ENCODE peak calls at places on chromosomes 13 and 19, in five cellular contexts. S, M, K, Q and X are unnamed samples. For H3K4me1, the result is how much of the 10 kb centered on the place peaks cover.

GRCh38 chr13:50608357-50608756 is 235.1 kb downstream of the DLEU7 start:
- DNase-seq in S (no peak), M (no peak), K (no peak), Q (no peak), X (no peak)

GRCh38 chr19:45766293-45766918 is 2.6 kb downstream of the SIX5 start:
- DNase-seq in S (no peak), M (no peak), K (peak), Q (no peak), X (no peak)

GRCh38 chr13:93249259-93249917 is 22.8 kb downstream of the GPC6 start:
- DNase-seq in S (peak), M (no peak), K (no peak), Q (peak), X (no peak)

GRCh38 chr19:23033721-23034120 is 30.7 kb upstream of the ZNF728 start:
- DNase-seq in S (no peak), M (peak), K (no peak), Q (no peak), X (no peak)

GRCh38 chr13:76815344-76815743 is 70.9 kb downstream of the KCTD12 start:
- DNase-seq in S (no peak), M (no peak), K (no peak), Q (no peak), X (no peak)

GRCh38 chr13:23554000-23554399 is 16.2 kb upstream of the TNFRSF19 start:
- DNase-seq in S (peak), M (no peak), K (no peak), Q (peak), X (no peak)

GRCh38 chr13:75299913-75300862 is 181.8 kb downstream of the TBC1D4 start:
- DNase-seq in S (peak), M (no peak), K (no peak), Q (peak), X (no peak)

GRCh38 chr13:105918842-105919741 is 616.4 kb downstream of the EFNB2 start:
- DNase-seq in S (peak), M (peak), K (peak), Q (peak), X (peak)

GRCh38 chr13:28586585-28587540 is 72.1 kb upstream of the POMP start:
- DNase-seq in S (no peak), M (peak), K (no peak), Q (no peak), X (no peak)

GRCh38 chr13:28584873-28585317 is 74.0 kb upstream of the POMP start:
- DNase-seq in S (peak), M (no peak), K (no peak), Q (peak), X (no peak)

GRCh38 chr13:28585557-28585956 is 73.4 kb upstream of the POMP start:
- DNase-seq in S (no peak), M (no peak), K (no peak), Q (no peak), X (no peak)

GRCh38 chr13:28590450-28590849 is 68.5 kb upstream of the POMP start:
- DNase-seq in S (no peak), M (no peak), K (no peak), Q (no peak), X (no peak)
- H2AFZ ChIP-seq in S (no peak), M (peak), K (no peak), Q (no peak), X (no peak)

DNA sequence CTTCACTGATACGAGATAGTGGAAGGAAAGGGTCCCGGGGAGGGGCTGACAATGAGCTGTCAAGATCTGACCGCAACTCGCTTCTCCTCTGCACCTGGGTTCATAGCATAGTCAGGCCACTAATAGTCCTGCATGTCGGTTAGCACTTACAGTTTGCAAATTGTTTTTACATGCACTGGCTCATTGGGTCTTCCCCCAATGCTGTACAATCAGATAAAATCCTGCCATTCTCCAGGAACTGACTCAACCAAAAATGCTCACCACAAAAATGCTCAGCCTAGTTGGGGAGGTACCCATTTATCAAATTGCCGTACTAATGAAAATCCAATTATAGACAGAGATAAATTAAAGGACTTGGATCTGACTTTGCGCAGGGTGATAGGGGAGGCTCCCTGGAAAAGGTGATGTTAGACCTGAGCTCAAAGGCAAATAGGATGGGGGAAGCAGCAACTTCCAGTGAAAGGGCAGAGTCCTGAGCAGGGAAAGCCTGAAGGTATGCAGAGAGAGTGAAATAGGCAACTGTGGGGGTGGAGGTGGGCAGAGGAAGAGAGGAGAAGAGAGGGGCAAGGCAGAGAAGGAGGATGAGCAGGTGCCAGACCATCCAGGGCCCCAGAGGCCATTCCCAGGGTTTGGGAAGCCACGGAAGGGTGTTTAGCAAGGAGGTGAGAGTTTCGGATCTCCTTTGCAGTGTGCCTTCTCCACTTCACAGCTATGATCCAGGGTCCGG is 326.1 kb upstream of the TSHZ3 start:
- DNase-seq in S (peak), M (no peak), K (no peak), Q (peak), X (no peak)
- H3K4me2 ChIP-seq in S (no peak), M (no peak), K (no peak), Q (peak), X (no peak)

GRCh38 chr13:21053231-21053630 is 8.2 kb downstream of the LATS2 start:
- DNase-seq in S (no peak), M (no peak), K (no peak), Q (no peak), X (no peak)

GRCh38 chr13:21058361-21058760 is 3.0 kb downstream of the LATS2 start:
- DNase-seq in S (peak), M (peak), K (no peak), Q (no peak), X (no peak)

GRCh38 chr13:21055016-21055415 is 6.4 kb downstream of the LATS2 start:
- DNase-seq in S (no peak), M (no peak), K (no peak), Q (no peak), X (no peak)

GRCh38 chr13:21054313-21054712 is 7.1 kb downstream of the LATS2 start:
- DNase-seq in S (no peak), M (no peak), K (no peak), Q (no peak), X (no peak)

GRCh38 chr13:21055511-21056045 is 5.8 kb downstream of the LATS2 start:
- DNase-seq in S (no peak), M (no peak), K (no peak), Q (no peak), X (no peak)
- H3K4me1 ChIP-seq in S (under half), M (under half), K (under half), Q (under half), X (under half)

DNA sequence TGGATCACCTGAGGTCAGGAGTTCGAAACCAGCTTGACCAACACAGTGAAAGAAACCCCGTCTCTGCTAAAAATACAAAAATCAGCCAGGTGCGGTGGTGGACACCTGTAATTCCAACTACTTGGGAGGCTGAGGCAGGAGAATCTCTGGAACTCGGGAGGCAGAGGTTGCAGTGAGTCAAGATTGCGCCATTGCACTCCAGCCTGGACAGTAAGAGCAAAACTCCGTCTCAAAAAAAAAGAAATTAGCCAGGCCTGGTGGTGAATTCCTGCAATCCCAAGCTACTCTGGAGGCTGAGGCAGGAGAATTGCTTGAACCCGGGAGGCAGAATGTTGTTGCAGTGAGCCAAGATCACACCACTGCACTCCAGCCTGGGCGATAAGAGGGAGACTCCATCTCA is 12.2 kb upstream of the FBXW9 start:
- DNase-seq in S (no peak), M (no peak), K (no peak), Q (no peak), X (no peak)
- H2AFZ ChIP-seq in S (no peak), M (no peak), K (no peak), Q (no peak), X (no peak)

GRCh38 chr19:33832633-33833032 is 36.0 kb downstream of the KCTD15 start:
- DNase-seq in S (no peak), M (no peak), K (no peak), Q (no peak), X (no peak)

GRCh38 chr19:33831835-33832234 is 35.2 kb downstream of the KCTD15 start:
- DNase-seq in S (no peak), M (no peak), K (no peak), Q (no peak), X (no peak)

GRCh38 chr19:33826521-33826920 is 29.9 kb downstream of the KCTD15 start:
- DNase-seq in S (no peak), M (no peak), K (no peak), Q (no peak), X (no peak)

GRCh38 chr19:33828266-33829075 is 31.8 kb downstream of the KCTD15 start:
- DNase-seq in S (no peak), M (no peak), K (no peak), Q (no peak), X (no peak)

GRCh38 chr19:33830264-33830663 is 33.6 kb downstream of the KCTD15 start:
- DNase-seq in S (no peak), M (no peak), K (no peak), Q (no peak), X (no peak)
- H3K4me2 ChIP-seq in S (no peak), M (no peak), K (no peak), Q (no peak), X (no peak)

GRCh38 chr13:44760434-44760833 is 184.3 kb upstream of the TSC22D1 start:
- DNase-seq in S (no peak), M (no peak), K (no peak), Q (no peak), X (no peak)
- H3K4me1 ChIP-seq in S (under half), M (under half), K (under half), Q (under half), X (half or more)

GRCh38 chr13:48678316-48678715 is 24.6 kb downstream of the CYSLTR2 start:
- DNase-seq in S (no peak), M (peak), K (no peak), Q (no peak), X (no peak)
- H2AFZ ChIP-seq in S (no peak), M (no peak), K (no peak), Q (no peak), X (no peak)